ENCODE peak calls at places on chromosomes 13 and 19, in ten cellular contexts. One of them, this sample, is unnamed.

GRCh38 chr13:102487330-102487729 is 85.5 kb upstream of the FGF14 start:
- DNase-seq in progenitor cell of endocrine pancreas: no peak
- DNase-seq in cardiac muscle cell: no peak
- DNase-seq in foreskin fibroblast: no peak
- DNase-seq in heart left ventricle: no peak
- DNase-seq in glutamatergic neuron: no peak
- DNase-seq in cardiac fibroblast: no peak
- DNase-seq in A549: no peak
- DNase-seq in AG04449: no peak
- DNase-seq in Calu3: no peak
- DNase-seq in this sample: no peak

GRCh38 chr19:44180968-44181367 is 16.1 kb downstream of the ZNF226 start:
- DNase-seq in AG04449: no peak
- DNase-seq in foreskin fibroblast: no peak
- DNase-seq in cardiac fibroblast: no peak
- DNase-seq in cardiac muscle cell: no peak
- DNase-seq in heart left ventricle: no peak
- DNase-seq in progenitor cell of endocrine pancreas: no peak
- DNase-seq in Calu3: no peak
- DNase-seq in glutamatergic neuron: no peak
- DNase-seq in A549: no peak
- DNase-seq in this sample: no peak

GRCh38 chr19:19817357-19817756 is 4.2 kb downstream of the ZNF506 start:
- DNase-seq in cardiac fibroblast: no peak
- DNase-seq in progenitor cell of endocrine pancreas: no peak
- DNase-seq in cardiac muscle cell: no peak
- DNase-seq in heart left ventricle: no peak
- DNase-seq in foreskin fibroblast: no peak
- DNase-seq in AG04449: no peak
- DNase-seq in A549: no peak
- DNase-seq in Calu3: no peak
- DNase-seq in glutamatergic neuron: no peak
- DNase-seq in this sample: no peak

GRCh38 chr13:35343417-35343816 is 133.1 kb downstream of the MAB21L1 start:
- DNase-seq in Calu3: no peak
- DNase-seq in heart left ventricle: no peak
- DNase-seq in progenitor cell of endocrine pancreas: no peak
- DNase-seq in foreskin fibroblast: no peak
- DNase-seq in glutamatergic neuron: peak
- DNase-seq in AG04449: no peak
- DNase-seq in cardiac muscle cell: no peak
- DNase-seq in cardiac fibroblast: no peak
- DNase-seq in A549: no peak
- DNase-seq in this sample: peak

GRCh38 chr13:97855570-97855970 is 97.9 kb upstream of the IPO5 start:
- DNase-seq in cardiac fibroblast: peak
- DNase-seq in A549: peak
- DNase-seq in foreskin fibroblast: peak
- DNase-seq in Calu3: peak
- DNase-seq in progenitor cell of endocrine pancreas: peak
- DNase-seq in glutamatergic neuron: peak
- DNase-seq in AG04449: peak
- DNase-seq in heart left ventricle: peak
- DNase-seq in cardiac muscle cell: peak
- DNase-seq in this sample: peak

GRCh38 chr19:34733266-34733825 is 697 bp upstream of the ZNF181 start:
- DNase-seq in A549: no peak
- DNase-seq in cardiac muscle cell: no peak
- DNase-seq in progenitor cell of endocrine pancreas: peak
- DNase-seq in glutamatergic neuron: no peak
- DNase-seq in AG04449: no peak
- DNase-seq in foreskin fibroblast: no peak
- DNase-seq in Calu3: no peak
- DNase-seq in cardiac fibroblast: no peak
- DNase-seq in heart left ventricle: peak
- DNase-seq in this sample: no peak

GRCh38 chr13:91078093-91078679 is 269.3 kb upstream of the MIR17HG start:
- DNase-seq in foreskin fibroblast: no peak
- DNase-seq in cardiac muscle cell: peak
- DNase-seq in glutamatergic neuron: no peak
- DNase-seq in cardiac fibroblast: peak
- DNase-seq in Calu3: no peak
- DNase-seq in AG04449: no peak
- DNase-seq in A549: peak
- DNase-seq in progenitor cell of endocrine pancreas: no peak
- DNase-seq in heart left ventricle: no peak
- DNase-seq in this sample: no peak

GRCh38 chr19:51367565-51368365 is 1.0 kb downstream of the CLDND2 start:
- DNase-seq in Calu3: peak
- DNase-seq in foreskin fibroblast: peak
- DNase-seq in A549: peak
- DNase-seq in AG04449: peak
- DNase-seq in cardiac fibroblast: peak
- DNase-seq in glutamatergic neuron: peak
- DNase-seq in cardiac muscle cell: peak
- DNase-seq in progenitor cell of endocrine pancreas: peak
- DNase-seq in heart left ventricle: peak
- DNase-seq in this sample: peak

GRCh38 chr19:13037161-13037560 is 41.9 kb downstream of the NFIX start:
- DNase-seq in Calu3: no peak
- DNase-seq in progenitor cell of endocrine pancreas: no peak
- DNase-seq in cardiac muscle cell: peak
- DNase-seq in AG04449: peak
- DNase-seq in foreskin fibroblast: peak
- DNase-seq in glutamatergic neuron: no peak
- DNase-seq in cardiac fibroblast: peak
- DNase-seq in A549: peak
- DNase-seq in heart left ventricle: no peak
- DNase-seq in this sample: no peak

GRCh38 chr19:3373971-3374368 is 7.6 kb downstream of the NFIC start:
- DNase-seq in heart left ventricle: no peak
- DNase-seq in AG04449: no peak
- DNase-seq in progenitor cell of endocrine pancreas: no peak
- DNase-seq in cardiac muscle cell: no peak
- DNase-seq in A549: no peak
- DNase-seq in foreskin fibroblast: no peak
- DNase-seq in Calu3: no peak
- DNase-seq in cardiac fibroblast: no peak
- DNase-seq in glutamatergic neuron: no peak
- DNase-seq in this sample: no peak

GRCh38 chr13:58869566-58869965 is 1238.0 kb downstream of the PCDH17 start:
- DNase-seq in AG04449: no peak
- DNase-seq in cardiac muscle cell: no peak
- DNase-seq in cardiac fibroblast: no peak
- DNase-seq in A549: no peak
- DNase-seq in heart left ventricle: no peak
- DNase-seq in progenitor cell of endocrine pancreas: no peak
- DNase-seq in glutamatergic neuron: no peak
- DNase-seq in Calu3: no peak
- DNase-seq in foreskin fibroblast: no peak
- DNase-seq in this sample: no peak

GRCh38 chr19:37902668-37903067 is 3.7 kb downstream of the WDR87 start:
- DNase-seq in AG04449: no peak
- DNase-seq in progenitor cell of endocrine pancreas: peak
- DNase-seq in A549: peak
- DNase-seq in glutamatergic neuron: peak
- DNase-seq in foreskin fibroblast: peak
- DNase-seq in cardiac muscle cell: peak
- DNase-seq in heart left ventricle: peak
- DNase-seq in cardiac fibroblast: peak
- DNase-seq in Calu3: peak
- DNase-seq in this sample: peak

GRCh38 chr19:37899453-37899852 is 6.9 kb downstream of the WDR87 start:
- DNase-seq in cardiac muscle cell: no peak
- DNase-seq in cardiac fibroblast: no peak
- DNase-seq in foreskin fibroblast: no peak
- DNase-seq in AG04449: no peak
- DNase-seq in heart left ventricle: no peak
- DNase-seq in progenitor cell of endocrine pancreas: no peak
- DNase-seq in A549: no peak
- DNase-seq in glutamatergic neuron: no peak
- DNase-seq in Calu3: no peak
- DNase-seq in this sample: no peak

GRCh38 chr19:37906868-37907734 is at the start of gene SIPA1L3:
- DNase-seq in cardiac fibroblast: peak
- DNase-seq in Calu3: peak
- DNase-seq in glutamatergic neuron: peak
- DNase-seq in foreskin fibroblast: peak
- DNase-seq in AG04449: peak
- DNase-seq in progenitor cell of endocrine pancreas: peak
- DNase-seq in heart left ventricle: peak
- DNase-seq in cardiac muscle cell: peak
- DNase-seq in A549: peak
- DNase-seq in this sample: peak

GRCh38 chr19:37905936-37906867 is at the start of gene WDR87:
- DNase-seq in glutamatergic neuron: peak
- DNase-seq in AG04449: no peak
- DNase-seq in heart left ventricle: peak
- DNase-seq in foreskin fibroblast: peak
- DNase-seq in Calu3: peak
- DNase-seq in progenitor cell of endocrine pancreas: peak
- DNase-seq in cardiac fibroblast: peak
- DNase-seq in cardiac muscle cell: peak
- DNase-seq in A549: peak
- DNase-seq in this sample: peak

GRCh38 chr19:37903096-37903495 is 3.3 kb downstream of the WDR87 start:
- DNase-seq in cardiac muscle cell: no peak
- DNase-seq in progenitor cell of endocrine pancreas: no peak
- DNase-seq in A549: no peak
- DNase-seq in heart left ventricle: no peak
- DNase-seq in cardiac fibroblast: no peak
- DNase-seq in AG04449: no peak
- DNase-seq in Calu3: no peak
- DNase-seq in glutamatergic neuron: no peak
- DNase-seq in foreskin fibroblast: no peak
- DNase-seq in this sample: no peak
- TF ChIP-seq CTCF in cardiac muscle cell: no peak
- TF ChIP-seq CTCF in progenitor cell of endocrine pancreas: no peak
- TF ChIP-seq CTCF in A549: no peak
- TF ChIP-seq CTCF in heart left ventricle: no peak
- TF ChIP-seq CTCF in cardiac fibroblast: no peak
- TF ChIP-seq CTCF in AG04449: no peak
- TF ChIP-seq CTCF in Calu3: no peak
- TF ChIP-seq CTCF in glutamatergic neuron: no peak
- TF ChIP-seq CTCF in foreskin fibroblast: no peak
- TF ChIP-seq CTCF in this sample: no peak

GRCh38 chr13:108220042-108220441 is 1.9 kb downstream of the ABHD13 start:
- DNase-seq in foreskin fibroblast: no peak
- DNase-seq in cardiac fibroblast: no peak
- DNase-seq in AG04449: no peak
- DNase-seq in glutamatergic neuron: no peak
- DNase-seq in Calu3: no peak
- DNase-seq in cardiac muscle cell: no peak
- DNase-seq in progenitor cell of endocrine pancreas: no peak
- DNase-seq in A549: no peak
- DNase-seq in heart left ventricle: no peak
- DNase-seq in this sample: no peak
- TF ChIP-seq CTCF in foreskin fibroblast: no peak
- TF ChIP-seq CTCF in cardiac fibroblast: no peak
- TF ChIP-seq CTCF in AG04449: no peak
- TF ChIP-seq CTCF in glutamatergic neuron: no peak
- TF ChIP-seq CTCF in Calu3: no peak
- TF ChIP-seq CTCF in cardiac muscle cell: no peak
- TF ChIP-seq CTCF in progenitor cell of endocrine pancreas: no peak
- TF ChIP-seq CTCF in A549: no peak
- TF ChIP-seq CTCF in heart left ventricle: no peak
- TF ChIP-seq CTCF in this sample: no peak

GRCh38 chr13:52744842-52745241 is 5.2 kb upstream of the CNMD start:
- DNase-seq in AG04449: no peak
- DNase-seq in foreskin fibroblast: no peak
- DNase-seq in Calu3: no peak
- DNase-seq in cardiac muscle cell: no peak
- DNase-seq in heart left ventricle: no peak
- DNase-seq in progenitor cell of endocrine pancreas: no peak
- DNase-seq in cardiac fibroblast: no peak
- DNase-seq in A549: no peak
- DNase-seq in glutamatergic neuron: no peak
- DNase-seq in this sample: no peak

GRCh38 chr13:52743569-52743968 is 3.9 kb upstream of the CNMD start:
- DNase-seq in Calu3: no peak
- DNase-seq in heart left ventricle: no peak
- DNase-seq in A549: no peak
- DNase-seq in progenitor cell of endocrine pancreas: no peak
- DNase-seq in glutamatergic neuron: no peak
- DNase-seq in AG04449: no peak
- DNase-seq in cardiac muscle cell: no peak
- DNase-seq in foreskin fibroblast: no peak
- DNase-seq in cardiac fibroblast: no peak
- DNase-seq in this sample: no peak

GRCh38 chr13:52739468-52740071 is at the start of gene CNMD:
- DNase-seq in glutamatergic neuron: peak
- DNase-seq in heart left ventricle: no peak
- DNase-seq in AG04449: no peak
- DNase-seq in cardiac muscle cell: no peak
- DNase-seq in Calu3: no peak
- DNase-seq in progenitor cell of endocrine pancreas: no peak
- DNase-seq in A549: no peak
- DNase-seq in foreskin fibroblast: no peak
- DNase-seq in cardiac fibroblast: no peak
- DNase-seq in this sample: no peak

GRCh38 chr13:52746141-52746540 is 6.5 kb upstream of the CNMD start:
- DNase-seq in cardiac muscle cell: no peak
- DNase-seq in glutamatergic neuron: no peak
- DNase-seq in progenitor cell of endocrine pancreas: no peak
- DNase-seq in foreskin fibroblast: no peak
- DNase-seq in Calu3: no peak
- DNase-seq in AG04449: no peak
- DNase-seq in heart left ventricle: no peak
- DNase-seq in cardiac fibroblast: no peak
- DNase-seq in A549: no peak
- DNase-seq in this sample: no peak

GRCh38 chr13:52743988-52744387 is 4.4 kb upstream of the CNMD start:
- DNase-seq in cardiac muscle cell: no peak
- DNase-seq in A549: no peak
- DNase-seq in cardiac fibroblast: no peak
- DNase-seq in foreskin fibroblast: no peak
- DNase-seq in glutamatergic neuron: no peak
- DNase-seq in heart left ventricle: no peak
- DNase-seq in progenitor cell of endocrine pancreas: no peak
- DNase-seq in Calu3: no peak
- DNase-seq in AG04449: no peak
- DNase-seq in this sample: no peak
- TF ChIP-seq CTCF in cardiac muscle cell: no peak
- TF ChIP-seq CTCF in A549: no peak
- TF ChIP-seq CTCF in cardiac fibroblast: no peak
- TF ChIP-seq CTCF in foreskin fibroblast: no peak
- TF ChIP-seq CTCF in glutamatergic neuron: no peak
- TF ChIP-seq CTCF in heart left ventricle: no peak
- TF ChIP-seq CTCF in progenitor cell of endocrine pancreas: peak
- TF ChIP-seq CTCF in Calu3: no peak
- TF ChIP-seq CTCF in AG04449: no peak
- TF ChIP-seq CTCF in this sample: peak

DNA sequence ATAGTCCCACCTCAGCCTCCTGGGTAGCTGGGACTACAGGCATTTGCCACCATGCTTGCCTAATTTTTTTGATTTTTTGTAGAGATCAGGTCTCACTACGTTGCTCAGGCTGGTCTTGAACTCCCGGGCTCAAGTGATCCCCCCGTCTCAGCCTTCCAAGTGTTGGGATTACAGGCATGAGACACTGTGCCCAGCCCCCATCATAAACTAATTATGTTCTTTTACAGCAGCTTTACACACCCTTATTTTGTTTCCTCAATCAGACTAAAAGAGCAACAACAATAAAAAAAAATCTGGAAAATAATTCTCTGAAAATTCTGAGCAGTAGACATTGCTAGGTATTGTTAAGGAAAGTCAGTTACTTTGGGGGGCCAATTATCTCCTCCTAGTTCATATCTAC is 35.7 kb downstream of the STARD13 start:
- DNase-seq in cardiac muscle cell: no peak
- DNase-seq in cardiac fibroblast: no peak
- DNase-seq in progenitor cell of endocrine pancreas: no peak
- DNase-seq in A549: no peak
- DNase-seq in foreskin fibroblast: no peak
- DNase-seq in heart left ventricle: no peak
- DNase-seq in AG04449: no peak
- DNase-seq in Calu3: no peak
- DNase-seq in glutamatergic neuron: no peak
- DNase-seq in this sample: no peak
- TF ChIP-seq CTCF in cardiac muscle cell: no peak
- TF ChIP-seq CTCF in cardiac fibroblast: no peak
- TF ChIP-seq CTCF in progenitor cell of endocrine pancreas: no peak
- TF ChIP-seq CTCF in A549: no peak
- TF ChIP-seq CTCF in foreskin fibroblast: no peak
- TF ChIP-seq CTCF in heart left ventricle: no peak
- TF ChIP-seq CTCF in AG04449: no peak
- TF ChIP-seq CTCF in Calu3: no peak
- TF ChIP-seq CTCF in glutamatergic neuron: no peak
- TF ChIP-seq CTCF in this sample: no peak